ENCODE peak calls at places on chromosomes 12 and 14, in five cellular contexts. One of them, this sample, is unnamed.

GRCh38 chr14:91354979-91355685 is 62.5 kb downstream of the CCDC88C start:
- DNase-seq in right atrium auricular region: no peak
- DNase-seq in astrocyte of the spinal cord: no peak
- DNase-seq in A673: no peak
- DNase-seq in colonic mucosa: peak; percentile 56
- DNase-seq in this sample: no peak

GRCh38 chr12:112537710-112538396 is 119.1 kb downstream of the PTPN11 start:
- DNase-seq in right atrium auricular region: no peak
- DNase-seq in astrocyte of the spinal cord: no peak
- DNase-seq in A673: peak; percentile 84
- DNase-seq in colonic mucosa: no peak
- DNase-seq in this sample: peak; percentile 51

GRCh38 chr12:132622437-132623071 is 4.0 kb downstream of the P2RX2 start:
- DNase-seq in right atrium auricular region: no peak
- DNase-seq in astrocyte of the spinal cord: peak; percentile 64
- DNase-seq in A673: peak; percentile 47
- DNase-seq in colonic mucosa: no peak
- DNase-seq in this sample: peak; percentile 70

GRCh38 chr12:108653082-108653516 is 19.4 kb upstream of the SELPLG start:
- DNase-seq in right atrium auricular region: no peak
- DNase-seq in astrocyte of the spinal cord: no peak
- DNase-seq in A673: no peak
- DNase-seq in colonic mucosa: no peak
- DNase-seq in this sample: no peak

GRCh38 chr14:75969891-75970290 is 11.9 kb downstream of the TGFB3 start:
- DNase-seq in right atrium auricular region: peak; percentile 59
- DNase-seq in astrocyte of the spinal cord: no peak
- DNase-seq in A673: no peak
- DNase-seq in colonic mucosa: no peak
- DNase-seq in this sample: no peak

GRCh38 chr14:60744566-60744965 is 10.0 kb downstream of the MNAT1 start:
- DNase-seq in right atrium auricular region: no peak
- DNase-seq in astrocyte of the spinal cord: no peak
- DNase-seq in A673: no peak
- DNase-seq in colonic mucosa: no peak
- DNase-seq in this sample: no peak

GRCh38 chr14:70642313-70643235 is 858 bp downstream of the TTC9 start:
- DNase-seq in right atrium auricular region: no peak
- DNase-seq in astrocyte of the spinal cord: no peak
- DNase-seq in A673: peak; percentile 42
- DNase-seq in colonic mucosa: no peak
- DNase-seq in this sample: no peak

GRCh38 chr12:102484017-102484731 is 3.8 kb upstream of the IGF1 start:
- DNase-seq in right atrium auricular region: peak; percentile 84
- DNase-seq in astrocyte of the spinal cord: peak; percentile 58
- DNase-seq in A673: peak; percentile 73
- DNase-seq in colonic mucosa: peak; percentile 45
- DNase-seq in this sample: peak; percentile 86

GRCh38 chr12:46661161-46661845 is 164.5 kb downstream of the SLC38A4 start:
- DNase-seq in right atrium auricular region: no peak
- DNase-seq in astrocyte of the spinal cord: peak; percentile 92
- DNase-seq in A673: peak; percentile 91
- DNase-seq in colonic mucosa: peak; percentile 33
- DNase-seq in this sample: peak; percentile 90

GRCh38 chr12:130572553-130572952 is 143.5 kb downstream of the RIMBP2 start:
- DNase-seq in right atrium auricular region: no peak
- DNase-seq in astrocyte of the spinal cord: no peak
- DNase-seq in A673: no peak
- DNase-seq in colonic mucosa: no peak
- DNase-seq in this sample: no peak

GRCh38 chr12:62673027-62673815 is 206.6 kb downstream of the MON2 start:
- DNase-seq in right atrium auricular region: no peak
- DNase-seq in astrocyte of the spinal cord: no peak
- DNase-seq in A673: no peak
- DNase-seq in colonic mucosa: no peak
- DNase-seq in this sample: no peak

GRCh38 chr12:3122841-3123678 is 45.9 kb downstream of the TSPAN9 start:
- DNase-seq in right atrium auricular region: peak; percentile 71
- DNase-seq in astrocyte of the spinal cord: peak; percentile 81
- DNase-seq in A673: no peak
- DNase-seq in colonic mucosa: no peak
- DNase-seq in this sample: peak; percentile 77

GRCh38 chr12:29961231-29961630 is 177.5 kb upstream of the TMTC1 start:
- DNase-seq in right atrium auricular region: no peak
- DNase-seq in astrocyte of the spinal cord: peak; percentile 45
- DNase-seq in A673: no peak
- DNase-seq in colonic mucosa: no peak
- DNase-seq in this sample: no peak

GRCh38 chr12:232731-233614 is 19.0 kb upstream of the SLC6A12 start:
- DNase-seq in right atrium auricular region: no peak
- DNase-seq in astrocyte of the spinal cord: no peak
- DNase-seq in A673: no peak
- DNase-seq in colonic mucosa: no peak
- DNase-seq in this sample: no peak

GRCh38 chr12:61880186-61880585 is 380.0 kb upstream of the USP15 start:
- DNase-seq in right atrium auricular region: no peak
- DNase-seq in astrocyte of the spinal cord: no peak
- DNase-seq in A673: no peak
- DNase-seq in colonic mucosa: no peak
- DNase-seq in this sample: no peak

GRCh38 chr12:117450186-117450585 is 88.8 kb upstream of the NOS1 start:
- DNase-seq in right atrium auricular region: no peak
- DNase-seq in astrocyte of the spinal cord: no peak
- DNase-seq in A673: no peak
- DNase-seq in colonic mucosa: no peak
- DNase-seq in this sample: no peak

DNA sequence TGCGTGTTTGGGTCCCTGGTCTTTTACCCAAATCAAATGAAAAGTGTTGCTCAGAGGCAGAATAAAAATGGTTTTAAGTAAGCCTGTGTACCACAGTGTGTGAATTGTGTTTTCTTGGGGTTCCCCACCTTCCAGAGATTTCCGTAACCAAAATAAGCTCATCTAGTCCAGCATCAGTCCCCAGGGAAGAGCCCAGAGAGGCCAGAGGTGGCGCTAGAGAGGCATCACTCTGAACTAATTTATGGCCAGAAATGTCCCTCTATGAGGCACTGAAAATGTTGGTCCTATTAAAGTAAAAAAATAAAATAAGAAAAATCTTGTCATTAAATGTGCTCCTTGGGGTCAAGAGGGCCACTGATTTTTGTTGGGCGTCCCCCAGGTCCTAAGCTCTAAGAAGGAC is 24.9 kb upstream of the PRKAB1 start:
- DNase-seq in right atrium auricular region: no peak
- DNase-seq in astrocyte of the spinal cord: no peak
- DNase-seq in A673: no peak
- DNase-seq in colonic mucosa: no peak
- DNase-seq in this sample: no peak
- TF ChIP-seq CTCF in right atrium auricular region: no peak
- TF ChIP-seq CTCF in astrocyte of the spinal cord: peak; percentile 37
- TF ChIP-seq CTCF in A673: peak; percentile 59
- TF ChIP-seq CTCF in colonic mucosa: no peak
- TF ChIP-seq CTCF in this sample: no peak

DNA sequence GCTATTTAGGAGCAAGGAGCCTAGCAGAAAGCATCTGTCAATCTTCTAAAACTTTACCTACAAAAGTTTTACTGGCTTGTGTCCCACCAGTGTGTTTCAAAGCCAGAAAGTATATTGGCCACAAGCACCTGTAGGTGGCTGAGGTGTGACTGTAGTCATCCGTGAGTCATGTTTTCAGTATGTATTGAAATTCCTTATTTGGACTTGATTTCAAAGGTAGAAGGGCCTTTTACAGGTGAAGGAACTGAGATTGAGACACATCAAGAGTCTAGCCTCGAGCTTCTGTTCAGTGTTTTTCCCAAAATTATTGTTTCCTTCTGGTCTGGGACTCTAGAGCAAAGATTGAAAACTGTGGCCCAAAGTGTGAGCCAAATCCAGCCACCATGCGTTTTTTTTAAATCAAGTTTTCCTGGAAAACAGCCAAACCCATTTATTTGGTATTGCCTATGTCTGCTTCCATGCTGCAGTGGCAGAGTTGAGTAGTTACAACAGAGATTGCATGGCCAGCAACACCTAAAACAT is 195.3 kb upstream of the BCL2L14 start:
- DNase-seq in right atrium auricular region: no peak
- DNase-seq in astrocyte of the spinal cord: no peak
- DNase-seq in A673: peak; percentile 65
- DNase-seq in colonic mucosa: no peak
- DNase-seq in this sample: peak; percentile 8
- H3K4me3 ChIP-seq in right atrium auricular region: no peak overlapping the region
- H3K4me3 ChIP-seq in astrocyte of the spinal cord: no peak overlapping the region
- H3K4me3 ChIP-seq in A673: no peak overlapping the region
- H3K4me3 ChIP-seq in colonic mucosa: no peak overlapping the region
- H3K4me3 ChIP-seq in this sample: no peak overlapping the region

GRCh38 chr14:39576258-39576657 is 144.0 kb upstream of the FBXO33 start:
- DNase-seq in right atrium auricular region: no peak
- DNase-seq in astrocyte of the spinal cord: peak; percentile 11
- DNase-seq in A673: no peak
- DNase-seq in colonic mucosa: no peak
- DNase-seq in this sample: no peak
- TF ChIP-seq CTCF in right atrium auricular region: no peak
- TF ChIP-seq CTCF in astrocyte of the spinal cord: peak; percentile 27
- TF ChIP-seq CTCF in A673: no peak
- TF ChIP-seq CTCF in colonic mucosa: no peak
- TF ChIP-seq CTCF in this sample: no peak

DNA sequence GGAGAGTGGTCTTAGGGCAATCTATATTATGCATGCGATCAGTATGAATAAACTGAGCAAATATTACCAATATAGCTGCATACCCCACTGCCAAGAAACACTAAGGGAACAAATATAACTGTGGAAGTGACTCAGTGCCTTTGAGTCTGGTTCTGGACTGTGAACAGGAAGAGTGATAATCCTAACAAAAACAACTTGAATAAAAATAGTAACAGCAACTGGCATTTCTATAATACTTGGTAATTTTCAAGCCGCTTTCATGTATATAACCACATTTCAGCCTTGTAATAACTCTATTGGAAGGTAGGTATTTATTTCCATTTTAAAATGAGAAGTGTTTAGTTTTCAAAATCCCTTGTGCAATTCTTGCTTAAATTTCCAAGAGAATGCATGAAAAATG is 338.4 kb upstream of the TMEM132C start:
- DNase-seq in right atrium auricular region: no peak
- DNase-seq in astrocyte of the spinal cord: peak; percentile 77
- DNase-seq in A673: no peak
- DNase-seq in colonic mucosa: no peak
- DNase-seq in this sample: peak; percentile 67
- H3K4me3 ChIP-seq in right atrium auricular region: no peak overlapping the region
- H3K4me3 ChIP-seq in astrocyte of the spinal cord: no peak overlapping the region
- H3K4me3 ChIP-seq in A673: no peak overlapping the region
- H3K4me3 ChIP-seq in colonic mucosa: no peak overlapping the region
- H3K4me3 ChIP-seq in this sample: no peak overlapping the region

GRCh38 chr12:115456946-115457689 is 773.1 kb upstream of the TBX3 start:
- DNase-seq in right atrium auricular region: no peak
- DNase-seq in astrocyte of the spinal cord: no peak
- DNase-seq in A673: no peak
- DNase-seq in colonic mucosa: no peak
- DNase-seq in this sample: no peak
- TF ChIP-seq CTCF in right atrium auricular region: no peak
- TF ChIP-seq CTCF in astrocyte of the spinal cord: no peak
- TF ChIP-seq CTCF in A673: no peak
- TF ChIP-seq CTCF in colonic mucosa: no peak
- TF ChIP-seq CTCF in this sample: no peak

GRCh38 chr12:75390899-75391538 is at the start of gene GLIPR1L2:
- DNase-seq in right atrium auricular region: peak; percentile 95
- DNase-seq in astrocyte of the spinal cord: peak; percentile 99
- DNase-seq in A673: peak; percentile 99
- DNase-seq in colonic mucosa: peak; percentile 95
- DNase-seq in this sample: peak; percentile 98
- H3K4me3 ChIP-seq in right atrium auricular region: peak within 1 kb of the TSS; percentile 58
- H3K4me3 ChIP-seq in astrocyte of the spinal cord: peak within 1 kb of the TSS; percentile 49
- H3K4me3 ChIP-seq in A673: peak within 1 kb of the TSS; percentile 56
- H3K4me3 ChIP-seq in colonic mucosa: peak within 1 kb of the TSS; percentile 48
- H3K4me3 ChIP-seq in this sample: peak within 1 kb of the TSS; percentile 73

GRCh38 chr14:104665663-104666522 is 23.5 kb upstream of the INF2 start:
- DNase-seq in right atrium auricular region: no peak
- DNase-seq in astrocyte of the spinal cord: no peak
- DNase-seq in A673: no peak
- DNase-seq in colonic mucosa: peak; percentile 64
- DNase-seq in this sample: no peak
- TF ChIP-seq CTCF in right atrium auricular region: no peak
- TF ChIP-seq CTCF in astrocyte of the spinal cord: peak; percentile 44
- TF ChIP-seq CTCF in A673: peak; percentile 47
- TF ChIP-seq CTCF in colonic mucosa: peak; percentile 46
- TF ChIP-seq CTCF in this sample: peak; percentile 29

DNA sequence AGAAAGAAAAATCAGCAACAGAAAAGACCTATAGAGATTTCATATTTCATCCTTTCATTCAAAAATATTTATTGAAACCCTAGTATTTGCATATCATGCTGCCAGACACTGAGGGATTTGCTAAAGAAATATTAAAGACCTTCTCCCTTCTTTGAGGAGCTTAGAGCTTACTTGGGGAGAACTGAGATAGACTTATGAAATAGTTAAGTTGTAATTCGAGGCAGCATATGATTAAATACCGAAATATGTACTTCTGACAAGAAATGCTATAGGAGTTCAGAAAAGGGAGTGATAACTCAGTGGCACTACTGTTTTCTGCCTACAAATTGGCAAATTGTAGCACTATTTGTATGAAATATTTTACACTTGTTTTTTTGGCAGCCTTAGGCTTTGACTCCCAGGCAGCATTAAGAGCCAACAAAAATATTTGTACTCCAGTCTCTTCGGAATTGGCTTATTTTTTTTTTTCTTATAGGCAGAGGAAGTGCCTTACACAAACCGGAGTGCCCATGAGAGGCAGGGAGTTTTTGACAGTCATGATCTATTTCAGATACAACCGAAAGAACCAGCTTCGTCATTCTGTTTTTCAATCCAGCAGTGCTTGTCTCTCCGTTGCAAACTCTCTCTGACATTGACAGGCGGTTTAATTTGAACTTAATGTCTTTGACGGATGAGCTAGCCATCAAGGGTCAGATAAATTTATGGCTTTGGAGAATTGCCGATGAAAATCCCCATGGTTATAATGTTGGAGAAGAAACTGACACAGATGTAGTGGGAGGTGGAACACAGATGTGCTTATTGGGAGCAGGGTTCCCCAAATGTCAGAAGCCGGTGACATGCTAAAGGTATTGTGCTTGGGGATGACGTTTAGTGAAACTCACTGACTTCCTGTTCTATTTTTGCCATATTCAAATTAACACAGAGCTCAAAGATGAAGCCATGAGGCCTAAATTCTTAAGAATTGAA is 59.4 kb downstream of the PLXNC1 start:
- DNase-seq in right atrium auricular region: no peak
- DNase-seq in astrocyte of the spinal cord: peak; percentile 16
- DNase-seq in A673: no peak
- DNase-seq in colonic mucosa: no peak
- DNase-seq in this sample: no peak
- H3K4me3 ChIP-seq in right atrium auricular region: peak overlapping the region; percentile 16
- H3K4me3 ChIP-seq in astrocyte of the spinal cord: no peak overlapping the region
- H3K4me3 ChIP-seq in A673: no peak overlapping the region
- H3K4me3 ChIP-seq in colonic mucosa: no peak overlapping the region
- H3K4me3 ChIP-seq in this sample: no peak overlapping the region

This sample was measured in AG10803.